ENCODE peak calls at places on chromosomes 13 and 19, in eight cellular contexts. L, M, C, B, R, I, F and D are unnamed samples.

GRCh38 chr19:15402411-15403150 is 16.2 kb downstream of the AKAP8L start:
- DNase-seq in L (no peak), M (no peak), C (no peak), B (no peak), R (no peak), I (no peak), F (no peak), D (no peak)

GRCh38 chr19:38035515-38036495 is 128.8 kb downstream of the SIPA1L3 start:
- DNase-seq in L (no peak), M (peak), C (no peak), B (no peak), R (no peak), I (no peak), F (no peak), D (no peak)

GRCh38 chr19:33814181-33815165 is 17.8 kb downstream of the KCTD15 start:
- DNase-seq in L (no peak), M (no peak), C (no peak), B (no peak), R (no peak), I (peak), F (no peak), D (no peak)

GRCh38 chr13:59483441-59484116 is 680.1 kb downstream of the DIAPH3 start:
- DNase-seq in L (no peak), M (no peak), C (no peak), B (no peak), R (peak), I (no peak), F (no peak), D (no peak)

GRCh38 chr19:14467816-14468215 is 7.3 kb downstream of the PTGER1 start:
- DNase-seq in L (no peak), M (no peak), C (no peak), B (no peak), R (no peak), I (no peak), F (no peak), D (no peak)

GRCh38 chr19:6744381-6745288 is 5.2 kb downstream of the TRIP10 start:
- DNase-seq in L (peak), M (peak), C (peak), B (peak), R (peak), I (peak), F (peak), D (no peak)

GRCh38 chr19:40605201-40605971 is 4.2 kb downstream of the LTBP4 start:
- DNase-seq in L (no peak), M (peak), C (peak), B (peak), R (peak), I (peak), F (no peak), D (no peak)

GRCh38 chr13:48448963-48449614 is 36.2 kb upstream of the LPAR6 start:
- DNase-seq in L (no peak), M (no peak), C (no peak), B (no peak), R (peak), I (no peak), F (peak), D (no peak)